ENCODE peak calls at places on chromosomes 1 and 21, in ten cellular contexts. U is sigmoid colon, P is esophagus muscularis mucosa, A is H1, D is stomach, R is ovary, H is transverse colon, Q is A549, J is tibial nerve, C is suprapubic skin. G is an unnamed sample.

GRCh38 chr1:154951901-154952657 is 3.8 kb downstream of the PBXIP1 start:
- DNase-seq in U (no peak), P (no peak), A (no peak), D (no peak), R (no peak), H (peak; percentile 48), Q (no peak), J (no peak), C (no peak), G (no peak)

GRCh38 chr1:22045604-22046228 is 6.8 kb upstream of the CDC42 start:
- DNase-seq in U (no peak), P (no peak), A (no peak), D (no peak), R (no peak), H (no peak), Q (no peak), J (no peak), C (no peak), G (no peak)

GRCh38 chr1:168687796-168688195 is 41.2 kb downstream of the DPT start:
- DNase-seq in U (no peak), P (no peak), A (no peak), D (no peak), R (no peak), H (no peak), Q (no peak), J (no peak), C (no peak), G (no peak)

GRCh38 chr1:9689971-9690381 is 38.4 kb downstream of the PIK3CD start:
- DNase-seq in U (peak; percentile 73), P (no peak), A (peak; percentile 72), D (peak; percentile 30), R (peak; percentile 49), H (peak; percentile 38), Q (no peak), J (peak; percentile 24), C (no peak), G (peak; percentile 82)

GRCh38 chr1:164692420-164692819 is 133.4 kb downstream of the PBX1 start:
- DNase-seq in U (no peak), P (no peak), A (no peak), D (no peak), R (no peak), H (no peak), Q (no peak), J (no peak), C (no peak), G (no peak)

GRCh38 chr1:92858564-92859399 is 26.9 kb downstream of the RPL5 start:
- DNase-seq in U (peak; percentile 68), P (peak; percentile 93), A (no peak), D (peak; percentile 48), R (peak; percentile 65), H (peak; percentile 59), Q (peak; percentile 57), J (no peak), C (no peak), G (peak; percentile 32)

GRCh38 chr1:154434346-154435075 is 29.4 kb downstream of the IL6R start:
- DNase-seq in U (peak; percentile 98), P (peak; percentile 95), A (no peak), D (peak; percentile 81), R (peak; percentile 85), H (peak; percentile 80), Q (no peak), J (peak; percentile 75), C (peak; percentile 90), G (peak; percentile 86)

GRCh38 chr1:151416231-151416630 is 16.9 kb downstream of the PSMB4 start:
- DNase-seq in U (no peak), P (no peak), A (peak; percentile 29), D (no peak), R (no peak), H (no peak), Q (no peak), J (no peak), C (no peak), G (no peak)

GRCh38 chr1:32307313-32307712 is 15.4 kb downstream of the HDAC1 start:
- DNase-seq in U (no peak), P (no peak), A (no peak), D (no peak), R (no peak), H (no peak), Q (no peak), J (no peak), C (no peak), G (no peak)

GRCh38 chr1:43979528-43980254 is 681 bp downstream of the B4GALT2 start:
- DNase-seq in U (no peak), P (no peak), A (peak; percentile 73), D (peak; percentile 39), R (peak; percentile 54), H (peak; percentile 72), Q (no peak), J (no peak), C (peak; percentile 83), G (peak; percentile 90)

GRCh38 chr21:25171438-25171837 is 435.8 kb downstream of the MRPL39 start:
- DNase-seq in U (no peak), P (no peak), A (no peak), D (no peak), R (no peak), H (no peak), Q (no peak), J (no peak), C (no peak), G (no peak)

GRCh38 chr1:8350914-8351684 is 33.2 kb downstream of the SLC45A1 start:
- DNase-seq in U (peak; percentile 66), P (no peak), A (peak; percentile 48), D (no peak), R (no peak), H (no peak), Q (no peak), J (no peak), C (peak; percentile 75), G (no peak)

GRCh38 chr1:243734311-243734700 is 115.7 kb downstream of the AKT3 start:
- DNase-seq in U (no peak), P (no peak), A (no peak), D (no peak), R (no peak), H (no peak), Q (no peak), J (no peak), C (no peak), G (no peak)

GRCh38 chr1:215104283-215104682 is 21.7 kb downstream of the KCNK2 start:
- DNase-seq in U (no peak), P (no peak), A (no peak), D (no peak), R (no peak), H (no peak), Q (no peak), J (no peak), C (no peak), G (no peak)

GRCh38 chr21:42041711-42042110 is 29.4 kb upstream of the UMODL1 start:
- DNase-seq in U (no peak), P (no peak), A (no peak), D (no peak), R (no peak), H (no peak), Q (no peak), J (no peak), C (no peak), G (no peak)

GRCh38 chr1:30816211-30817082 is 58.9 kb upstream of the LAPTM5 start:
- DNase-seq in U (peak; percentile 87), P (no peak), A (peak; percentile 93), D (no peak), R (peak; percentile 32), H (peak; percentile 41), Q (no peak), J (peak; percentile 68), C (no peak), G (no peak)

GRCh38 chr21:15826147-15826780 is 96.5 kb downstream of the USP25 start:
- DNase-seq in U (no peak), P (no peak), A (no peak), D (no peak), R (no peak), H (peak; percentile 26), Q (peak; percentile 21), J (no peak), C (no peak), G (no peak)

GRCh38 chr1:185813401-185813979 is 79.3 kb downstream of the HMCN1 start:
- DNase-seq in U (no peak), P (no peak), A (no peak), D (no peak), R (no peak), H (peak; percentile 11), Q (peak; percentile 5), J (no peak), C (no peak), G (no peak)
- TF ChIP-seq EP300 in U (no peak), P (no peak), A (no peak), D (no peak), R (no peak), H (no peak), Q (no peak), J (no peak), C (no peak), G (no peak)

GRCh38 chr21:29549614-29550013 is 250.9 kb downstream of the BACH1 start:
- DNase-seq in U (no peak), P (no peak), A (no peak), D (no peak), R (no peak), H (no peak), Q (no peak), J (no peak), C (no peak), G (no peak)

GRCh38 chr21:29546071-29546470 is 247.3 kb downstream of the BACH1 start:
- DNase-seq in U (no peak), P (no peak), A (no peak), D (no peak), R (no peak), H (no peak), Q (no peak), J (no peak), C (no peak), G (no peak)

GRCh38 chr21:29547998-29548397 is 249.3 kb downstream of the BACH1 start:
- DNase-seq in U (no peak), P (no peak), A (no peak), D (no peak), R (no peak), H (no peak), Q (no peak), J (no peak), C (no peak), G (no peak)
- H3K4me1 ChIP-seq in U (no peaks in the 10 kb centered on the region), P (no peaks in the 10 kb centered on the region), A (no peaks in the 10 kb centered on the region), D (no peaks in the 10 kb centered on the region), R (no peaks in the 10 kb centered on the region), H (no peaks in the 10 kb centered on the region), Q (no peaks in the 10 kb centered on the region), J (no peaks in the 10 kb centered on the region), C (no peaks in the 10 kb centered on the region), G (no peaks in the 10 kb centered on the region)

DNA sequence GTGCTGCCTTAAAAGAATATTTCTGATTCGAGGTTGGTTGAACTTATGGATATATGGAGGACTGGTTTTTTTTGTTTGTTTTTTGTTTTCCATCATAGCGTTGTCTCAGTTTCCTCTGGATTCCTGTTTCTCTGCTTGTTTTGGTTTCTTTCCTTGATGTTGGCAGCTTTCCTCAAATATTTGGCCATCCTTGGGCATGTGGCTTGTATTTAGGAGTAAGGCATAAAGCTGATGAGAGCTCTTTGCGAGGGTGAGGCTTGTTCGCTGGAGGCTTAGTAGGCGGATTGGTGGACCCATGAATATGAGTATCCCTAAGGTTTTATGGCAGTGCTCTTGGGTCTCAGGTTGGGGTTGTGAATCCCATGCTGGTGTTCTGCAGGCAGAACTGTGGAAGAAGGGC is 22.9 kb downstream of the DYRK1A start:
- DNase-seq in U (no peak), P (no peak), A (no peak), D (no peak), R (no peak), H (no peak), Q (no peak), J (no peak), C (no peak), G (no peak)
- TF ChIP-seq EP300 in U (no peak), P (no peak), A (no peak), D (no peak), R (no peak), H (no peak), Q (no peak), J (no peak), C (no peak), G (no peak)

GRCh38 chr1:237235080-237235479 is 193.1 kb downstream of the RYR2 start:
- DNase-seq in U (no peak), P (no peak), A (no peak), D (no peak), R (peak; percentile 39), H (no peak), Q (no peak), J (no peak), C (no peak), G (no peak)
- H3K4me1 ChIP-seq in U (peaks cover 10% of the 10 kb centered on the region), P (peaks cover 34% of the 10 kb centered on the region), A (peaks cover 6% of the 10 kb centered on the region), D (peaks cover 4% of the 10 kb centered on the region), R (peaks cover 2% of the 10 kb centered on the region), H (no peaks in the 10 kb centered on the region), Q (no peaks in the 10 kb centered on the region), J (no peaks in the 10 kb centered on the region), C (no peaks in the 10 kb centered on the region), G (peaks cover 4% of the 10 kb centered on the region)

G was measured in upper lobe of left lung.